ENCODE peak calls at places on chromosomes 16 and 17, in eight cellular contexts. E is upper lobe of right lung, B is vagina, A is tibial nerve, X is heart right ventricle, Z is A673, N is neural progenitor cell, G is PC-9. F is an unnamed sample.

GRCh38 chr17:76171701-76172100 is 30.7 kb upstream of the FOXJ1 start:
- DNase-seq in E (no peak), N (no peak), G (no peak), B (no peak), X (no peak), A (no peak), Z (no peak), F (no peak)

GRCh38 chr17:8574687-8575086 is 55.8 kb downstream of the MYH10 start:
- DNase-seq in Z (no peak), E (no peak), N (no peak), A (no peak), X (no peak), G (no peak), B (no peak), F (no peak)

GRCh38 chr17:48598727-48599126 is 5.1 kb upstream of the HOXB5 start:
- DNase-seq in G (no peak), Z (no peak), N (no peak), A (no peak), B (no peak), E (no peak), X (no peak), F (no peak)

GRCh38 chr17:34884597-34884996 is 76.7 kb downstream of the CCT6B start:
- DNase-seq in E (no peak), A (no peak), N (no peak), B (no peak), G (no peak), Z (no peak), X (no peak), F (no peak)

GRCh38 chr16:56824335-56824734 is 40.7 kb upstream of the SLC12A3 start:
- DNase-seq in E (peak; percentile 72), X (no peak), A (no peak), N (peak; percentile 52), G (no peak), B (no peak), Z (peak; percentile 31), F (no peak)

GRCh38 chr17:47660064-47660492 is 10.4 kb downstream of the KPNB1 start:
- DNase-seq in G (no peak), Z (no peak), N (no peak), E (no peak), B (no peak), X (no peak), A (no peak), F (no peak)

GRCh38 chr17:58487589-58488427 is at the start of gene HSF5:
- DNase-seq in X (peak; percentile 29), E (peak; percentile 75), Z (no peak), B (no peak), N (no peak), G (no peak), A (no peak), F (no peak)

GRCh38 chr17:50863221-50863843 is 2.8 kb downstream of the TOB1 start:
- DNase-seq in E (no peak), Z (peak; percentile 16), N (peak; percentile 69), G (no peak), B (no peak), A (peak; percentile 66), X (no peak), F (peak; percentile 58)

GRCh38 chr17:43140396-43141332 is 15.5 kb upstream of the BRCA1 start:
- DNase-seq in E (no peak), X (no peak), B (no peak), Z (no peak), N (no peak), A (no peak), G (no peak), F (no peak)

GRCh38 chr17:4175921-4176802 is 33.2 kb downstream of the CYB5D2 start:
- DNase-seq in N (no peak), B (no peak), A (no peak), E (no peak), Z (no peak), X (no peak), G (no peak), F (no peak)

GRCh38 chr17:72646176-72646575 is 446.3 kb downstream of the SLC39A11 start:
- DNase-seq in G (peak; percentile 56), B (no peak), X (no peak), Z (no peak), A (no peak), E (no peak), N (no peak), F (peak; percentile 1)

GRCh38 chr17:17793378-17794214 is 43.2 kb downstream of the SREBF1 start:
- DNase-seq in G (no peak), N (no peak), B (no peak), X (peak; percentile 61), Z (no peak), A (no peak), E (no peak), F (no peak)

GRCh38 chr16:85709766-85710423 is 21.1 kb upstream of the GINS2 start:
- DNase-seq in Z (no peak), X (no peak), N (no peak), B (no peak), A (no peak), G (no peak), E (no peak), F (no peak)

GRCh38 chr17:51439395-51440229 is 179.3 kb downstream of the UTP18 start:
- DNase-seq in G (no peak), X (no peak), E (no peak), B (no peak), Z (peak; percentile 31), A (no peak), N (no peak), F (no peak)

GRCh38 chr17:49519781-49520180 is 24.7 kb downstream of the NGFR start:
- DNase-seq in X (peak; percentile 43), Z (no peak), G (no peak), B (no peak), E (no peak), N (no peak), A (peak; percentile 39), F (no peak)

DNA sequence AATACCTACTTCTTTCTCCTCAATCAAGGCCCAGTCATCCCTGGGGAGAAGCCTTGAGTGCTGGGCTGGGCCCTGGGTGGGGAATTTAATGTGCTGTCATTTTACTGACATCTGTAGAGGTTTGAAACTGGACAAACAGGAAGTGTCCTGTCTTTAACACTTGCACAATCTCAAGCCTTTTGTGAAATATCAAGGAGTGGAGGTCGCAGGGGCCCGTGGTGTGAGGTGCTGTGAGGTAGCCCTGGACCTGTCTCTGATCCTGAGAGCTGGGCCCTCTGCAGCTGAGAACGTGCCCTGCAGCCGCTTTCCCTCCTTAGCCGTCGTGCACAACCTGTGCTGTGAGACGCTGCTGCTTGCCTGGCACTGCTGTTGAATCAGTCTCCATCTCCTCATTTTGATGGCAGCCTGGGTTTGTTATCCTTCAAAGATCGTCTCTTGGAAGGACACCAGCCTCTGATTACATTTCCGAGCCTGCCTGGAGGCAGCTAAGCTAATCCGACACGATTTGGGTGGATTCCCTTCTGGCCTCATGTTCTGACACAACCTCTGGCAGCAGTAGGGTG is 29.9 kb downstream of the SMARCE1 start:
- DNase-seq in Z (no peak), X (no peak), N (peak; percentile 16), G (peak; percentile 72), A (peak; percentile 55), B (no peak), E (no peak), F (no peak)
- H3K27ac ChIP-seq in Z (no peak overlapping the region), X (no peak overlapping the region), N (no peak overlapping the region), G (peak overlapping the region; percentile 18), A (peak overlapping the region; percentile 56), B (peak overlapping the region; percentile 25), E (no peak overlapping the region), F (no peak overlapping the region)

GRCh38 chr16:67489401-67490083 is 6.2 kb upstream of the AGRP start:
- DNase-seq in X (no peak), A (no peak), E (no peak), N (no peak), G (no peak), Z (no peak), B (no peak), F (no peak)
- TF ChIP-seq CTCF in X (no peak), A (no peak), E (no peak), N (no peak), G (no peak), Z (no peak), B (no peak), F (no peak)

GRCh38 chr16:72946063-72946462 is 101.9 kb downstream of the ZFHX3 start:
- DNase-seq in A (no peak), Z (no peak), G (no peak), B (no peak), N (no peak), X (no peak), E (no peak), F (no peak)
- H3K27ac ChIP-seq in A (peak overlapping the region; percentile 74), Z (no peak overlapping the region), G (no peak overlapping the region), B (no peak overlapping the region), N (no peak overlapping the region), X (no peak overlapping the region), E (no peak overlapping the region), F (no peak overlapping the region)

DNA sequence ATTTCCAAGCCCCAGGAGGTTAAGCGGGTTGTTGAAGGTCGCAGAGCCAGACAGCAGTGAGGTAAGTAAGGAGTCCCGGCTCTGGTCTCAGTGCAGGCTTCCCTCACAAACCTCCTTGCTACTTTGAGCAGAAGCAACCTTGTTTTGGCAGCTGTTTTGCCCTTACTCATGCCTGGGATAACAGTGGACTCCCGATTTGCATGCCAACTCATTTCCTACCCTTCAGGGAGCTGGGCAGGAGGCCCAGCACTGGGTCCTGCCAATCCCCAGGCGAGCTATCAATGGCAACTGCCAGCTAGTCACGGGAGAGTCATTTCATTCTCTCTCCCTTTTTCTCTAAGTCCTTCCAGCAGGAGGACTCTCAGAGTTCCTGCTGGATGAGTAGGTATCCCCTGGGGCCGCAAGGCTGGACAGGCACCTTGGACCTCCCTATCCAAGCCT is 72.0 kb upstream of the KSR1 start:
- DNase-seq in B (no peak), Z (peak; percentile 85), E (no peak), N (no peak), A (no peak), X (peak; percentile 61), G (peak; percentile 85), F (no peak)
- TF ChIP-seq CTCF in B (no peak), Z (no peak), E (no peak), N (no peak), A (no peak), X (peak; percentile 16), G (no peak), F (no peak)

GRCh38 chr16:70701998-70702397 is 16.1 kb upstream of the MTSS2 start:
- DNase-seq in G (no peak), Z (no peak), E (no peak), X (no peak), N (no peak), B (no peak), A (no peak), F (no peak)

GRCh38 chr16:70699696-70700095 is 13.8 kb upstream of the MTSS2 start:
- DNase-seq in X (no peak), A (no peak), Z (no peak), E (no peak), B (no peak), N (no peak), G (no peak), F (no peak)

GRCh38 chr16:70701596-70701995 is 15.7 kb upstream of the MTSS2 start:
- DNase-seq in E (no peak), A (no peak), G (no peak), B (no peak), X (no peak), Z (no peak), N (no peak), F (no peak)

GRCh38 chr16:70700101-70701020 is 14.5 kb upstream of the MTSS2 start:
- DNase-seq in A (no peak), Z (no peak), X (peak; percentile 79), B (no peak), E (no peak), G (no peak), N (no peak), F (no peak)

DNA sequence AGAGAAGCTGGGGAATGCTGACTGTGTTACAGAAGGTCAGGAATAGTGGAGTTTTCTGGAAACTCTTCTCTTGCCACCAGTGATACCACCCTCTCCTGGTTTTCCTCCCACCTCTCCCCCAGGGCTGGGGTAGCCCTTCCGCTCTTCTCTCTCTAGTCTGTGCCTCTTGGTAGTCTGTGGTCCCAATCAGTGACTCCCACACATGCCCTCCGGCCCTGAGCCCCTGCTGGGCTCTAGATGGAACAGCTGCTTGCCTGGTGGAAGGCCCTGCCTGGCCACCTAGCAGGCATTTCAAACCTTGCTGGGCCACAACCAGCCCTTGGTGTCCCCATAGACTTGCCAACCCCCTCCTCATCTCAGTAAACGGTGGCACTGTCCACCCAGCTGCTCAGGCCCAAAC is 15.2 kb upstream of the MTSS2 start:
- DNase-seq in B (no peak), X (no peak), Z (no peak), N (no peak), A (no peak), G (no peak), E (no peak), F (no peak)
- H3K27ac ChIP-seq in B (peak overlapping the region; percentile 94), X (peak overlapping the region; percentile 38), Z (no peak overlapping the region), N (no peak overlapping the region), A (peak overlapping the region; percentile 92), G (no peak overlapping the region), E (peak overlapping the region; percentile 19), F (peak overlapping the region; percentile 79)

F was measured in dorsolateral prefrontal cortex.